ENCODE peak calls at places on chromosomes 12 and 14, in five cellular contexts. B is left ventricle myocardium inferior, P is HL-60, W is heart left ventricle, C is A549. V is an unnamed sample.

GRCh38 chr12:102883204-102883799 is 33.7 kb downstream of the PAH start:
- DNase-seq in P (no peak), B (peak), C (peak), W (peak), V (no peak)

GRCh38 chr12:64010069-64010686 is 165.7 kb downstream of the SRGAP1 start:
- DNase-seq in B (no peak), C (no peak), P (no peak), W (no peak), V (no peak)

GRCh38 chr12:125311050-125311449 is 245.8 kb downstream of the AACS start:
- DNase-seq in B (no peak), C (no peak), P (no peak), W (no peak), V (no peak)

GRCh38 chr14:34699873-34700621 is 14.3 kb downstream of the CFL2 start:
- DNase-seq in W (no peak), P (no peak), B (no peak), C (peak), V (no peak)

GRCh38 chr14:75295061-75295461 is 16.4 kb downstream of the FOS start:
- DNase-seq in P (no peak), W (peak), B (peak), C (peak), V (peak)

GRCh38 chr12:40971911-40972310 is 216.2 kb upstream of the PDZRN4 start:
- DNase-seq in W (no peak), P (no peak), B (no peak), C (no peak), V (no peak)

GRCh38 chr12:69348162-69348938 is at the start of gene LYZ:
- DNase-seq in W (peak), P (peak), B (no peak), C (no peak), V (no peak)

GRCh38 chr14:102516531-102517411 is 7.2 kb upstream of the ANKRD9 start:
- DNase-seq in B (peak), W (peak), C (peak), P (no peak), V (peak)

GRCh38 chr14:52402812-52403526 is 88.9 kb downstream of the PTGER2 start:
- DNase-seq in B (no peak), W (no peak), C (no peak), P (no peak), V (no peak)

GRCh38 chr14:38389666-38390065 is 133.8 kb upstream of the CLEC14A start:
- DNase-seq in W (no peak), C (no peak), B (no peak), P (no peak), V (no peak)

GRCh38 chr12:57623811-57624390 is 9.1 kb downstream of the B4GALNT1 start:
- DNase-seq in B (no peak), P (no peak), W (no peak), C (no peak), V (peak)

GRCh38 chr12:1660304-1661187 is 30.3 kb upstream of the ADIPOR2 start:
- DNase-seq in W (peak), B (no peak), P (peak), C (no peak), V (peak)

GRCh38 chr12:1880876-1881275 is 37.6 kb downstream of the CACNA2D4 start:
- DNase-seq in P (no peak), B (no peak), C (no peak), W (no peak), V (no peak)

GRCh38 chr14:89428556-89429196 is 11.6 kb upstream of the FOXN3 start:
- DNase-seq in C (no peak), W (no peak), P (no peak), B (no peak), V (peak)

GRCh38 chr12:58917699-58918334 is 2.5 kb downstream of the LRIG3 start:
- DNase-seq in W (no peak), P (no peak), C (no peak), B (no peak), V (no peak)

GRCh38 chr14:59355101-59355500 is 110.1 kb downstream of the GPR135 start:
- DNase-seq in W (no peak), P (no peak), B (no peak), C (no peak), V (no peak)

GRCh38 chr12:41521872-41522379 is 333.8 kb downstream of the PDZRN4 start:
- DNase-seq in B (no peak), P (no peak), W (no peak), C (no peak), V (no peak)

GRCh38 chr12:123807670-123808069 is 45.6 kb downstream of the DNAH10 start:
- DNase-seq in W (no peak), P (no peak), B (no peak), C (no peak), V (no peak)

GRCh38 chr12:25839470-25839869 is 119.0 kb upstream of the RASSF8 start:
- DNase-seq in P (no peak), B (no peak), C (no peak), W (no peak), V (no peak)

GRCh38 chr14:60981626-60982455 is 796 bp downstream of the SLC38A6 start:
- DNase-seq in P (no peak), B (no peak), W (no peak), C (peak), V (no peak)

GRCh38 chr14:101634453-101635237 is 73.3 kb downstream of the DIO3 start:
- DNase-seq in P (no peak), W (no peak), C (no peak), B (no peak), V (no peak)

GRCh38 chr14:61695695-61696527 is 598 bp downstream of the HIF1A start:
- DNase-seq in W (peak), P (no peak), B (peak), C (peak), V (peak)

GRCh38 chr14:96204151-96205058 is at the start of gene BDKRB2:
- DNase-seq in P (peak), B (peak), W (peak), C (peak), V (peak)

GRCh38 chr12:88566430-88566829 is 13.8 kb downstream of the KITLG start:
- DNase-seq in C (no peak), W (no peak), P (no peak), B (no peak), V (no peak)

GRCh38 chr12:126747530-126748149 is 1519.3 kb upstream of the TMEM132C start:
- DNase-seq in P (peak), B (peak), C (peak), W (peak), V (no peak)

GRCh38 chr14:25349269-25349668 is 299.3 kb upstream of the STXBP6 start:
- DNase-seq in B (no peak), W (no peak), P (no peak), C (no peak), V (no peak)

GRCh38 chr14:32021341-32021740 is 55.8 kb upstream of the ARHGAP5 start:
- DNase-seq in P (no peak), B (no peak), C (no peak), W (no peak), V (no peak)
- H3K27ac ChIP-seq in P (no peak), B (no peak), C (peak), W (no peak), V (no peak)

DNA sequence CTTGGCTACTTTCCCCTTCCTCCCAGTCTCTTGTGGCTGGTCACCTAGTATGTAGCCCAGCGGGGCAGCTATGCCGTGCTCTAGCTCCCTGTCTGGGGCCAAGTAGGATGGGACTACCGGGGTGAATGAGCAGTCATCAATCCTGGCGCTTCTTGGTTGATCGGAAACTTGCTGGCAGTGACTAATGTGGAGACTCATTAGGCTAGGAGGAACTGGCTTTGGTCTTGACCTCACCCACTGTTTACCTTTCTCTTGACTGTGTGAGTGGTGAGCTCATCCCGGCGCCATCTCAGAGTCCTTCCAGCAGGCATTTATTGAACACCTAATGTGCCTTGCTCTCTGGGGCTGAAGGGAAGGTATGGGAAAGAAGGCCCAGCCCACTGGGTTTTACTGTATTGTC is 16.0 kb downstream of the PLEKHG3 start:
- DNase-seq in W (no peak), C (peak), B (no peak), P (no peak), V (peak)
- H3K27ac ChIP-seq in W (no peak), C (peak), B (peak), P (no peak), V (peak)

GRCh38 chr12:132432721-132433577 is 57.0 kb upstream of the FBRSL1 start:
- DNase-seq in W (no peak), P (no peak), C (no peak), B (no peak), V (no peak)

GRCh38 chr12:132430838-132431826 is 58.8 kb upstream of the FBRSL1 start:
- DNase-seq in W (no peak), B (no peak), C (no peak), P (no peak), V (no peak)

GRCh38 chr12:132432126-132432525 is 57.8 kb upstream of the FBRSL1 start:
- DNase-seq in W (no peak), C (no peak), B (no peak), P (no peak), V (no peak)

GRCh38 chr12:132435486-132436187 is 54.3 kb upstream of the FBRSL1 start:
- DNase-seq in P (no peak), W (no peak), B (no peak), C (no peak), V (no peak)

GRCh38 chr12:132433641-132434395 is 56.1 kb upstream of the FBRSL1 start:
- DNase-seq in B (no peak), P (no peak), W (no peak), C (no peak), V (no peak)
- H3K27ac ChIP-seq in B (no peak), P (no peak), W (no peak), C (no peak), V (no peak)

GRCh38 chr12:93184664-93185368 is 192.9 kb upstream of the NUDT4 start:
- DNase-seq in W (no peak), P (no peak), C (no peak), B (no peak), V (no peak)

GRCh38 chr12:93186131-93186530 is 191.6 kb upstream of the NUDT4 start:
- DNase-seq in P (peak), B (no peak), W (no peak), C (no peak), V (no peak)

GRCh38 chr12:93185369-93185741 is 192.4 kb upstream of the NUDT4 start:
- DNase-seq in B (no peak), C (no peak), P (no peak), W (no peak), V (no peak)

GRCh38 chr12:93186621-93187020 is 191.1 kb upstream of the NUDT4 start:
- DNase-seq in B (no peak), W (no peak), P (no peak), C (no peak), V (no peak)

GRCh38 chr12:93183940-93184663 is 193.6 kb upstream of the NUDT4 start:
- DNase-seq in P (peak), B (peak), W (peak), C (no peak), V (peak)
- H3K27ac ChIP-seq in P (peak), B (peak), W (peak), C (no peak), V (peak)

GRCh38 chr12:6214633-6215032 is 14.4 kb downstream of the CD9 start:
- DNase-seq in W (no peak), P (no peak), B (no peak), C (no peak), V (no peak)
- H3K27ac ChIP-seq in W (peak), P (no peak), B (peak), C (peak), V (peak)

GRCh38 chr12:15978431-15978950 is 67.4 kb downstream of the DERA start:
- DNase-seq in P (no peak), W (no peak), C (no peak), B (no peak), V (no peak)

GRCh38 chr12:15982471-15982870 is 71.3 kb downstream of the DERA start:
- DNase-seq in W (no peak), P (no peak), B (no peak), C (peak), V (no peak)

GRCh38 chr12:15977999-15978398 is 66.9 kb downstream of the DERA start:
- DNase-seq in P (no peak), B (no peak), C (no peak), W (no peak), V (no peak)

GRCh38 chr12:15982071-15982470 is 70.9 kb downstream of the DERA start:
- DNase-seq in W (no peak), P (no peak), B (no peak), C (no peak), V (no peak)

GRCh38 chr12:15979096-15980091 is 68.3 kb downstream of the DERA start:
- DNase-seq in W (no peak), C (peak), P (no peak), B (no peak), V (no peak)
- H3K27ac ChIP-seq in W (peak), C (no peak), P (no peak), B (peak), V (peak)

GRCh38 chr14:68968051-68968450 is 11.1 kb downstream of the ACTN1 start:
- DNase-seq in W (no peak), B (no peak), C (no peak), P (no peak), V (peak)
- H3K27ac ChIP-seq in W (peak), B (peak), C (peak), P (no peak), V (peak)

V was measured in sigmoid colon.